ENCODE peak calls at places on chromosomes 6 and 20, in six cellular contexts. O is pancreas; T is stimulated activated CD4-positive, alpha-beta T cell treated with anti-CD3 and anti-CD28 coated beads, Interleukin-12 subunit alpha, Interleukin-12 subunit beta, amount 100 ng/mL, for 48 hours; Q is astrocyte of the spinal cord; Z is activated T-cell treated with anti-CD3 and anti-CD28 coated beads for 1 hour; X is amniotic stem cell. V is an unnamed sample.

GRCh38 chr20:3010985-3011723 is 32.3 kb upstream of the GNRH2 start:
- DNase-seq in O (no peak), T (no peak), Q (peak; percentile 74), Z (no peak), X (no peak), V (no peak)

GRCh38 chr20:37297066-37297736 is 7.7 kb downstream of the MANBAL start:
- DNase-seq in O (no peak), T (no peak), Q (peak; percentile 82), Z (no peak), X (no peak), V (no peak)

GRCh38 chr6:2944405-2945068 is 26.8 kb downstream of the SERPINB6 start:
- DNase-seq in O (no peak), T (no peak), Q (no peak), Z (no peak), X (no peak), V (no peak)

GRCh38 chr6:22526753-22527152 is 42.6 kb upstream of the HDGFL1 start:
- DNase-seq in O (no peak), T (no peak), Q (peak; percentile 4), Z (no peak), X (no peak), V (no peak)

GRCh38 chr20:47922280-47922675 is 137.0 kb upstream of the SULF2 start:
- DNase-seq in O (no peak), T (no peak), Q (no peak), Z (no peak), X (no peak), V (no peak)

GRCh38 chr6:37625591-37626374 is 71.9 kb downstream of the MDGA1 start:
- DNase-seq in O (no peak), T (no peak), Q (no peak), Z (no peak), X (no peak), V (no peak)

GRCh38 chr6:42295181-42295580 is 77.5 kb upstream of the MRPS10 start:
- DNase-seq in O (no peak), T (no peak), Q (peak; percentile 18), Z (no peak), X (no peak), V (no peak)

GRCh38 chr20:58306421-58307261 is 2.9 kb upstream of the RAB22A start:
- DNase-seq in O (no peak), T (peak; percentile 49), Q (peak; percentile 66), Z (peak; percentile 46), X (no peak), V (no peak)

GRCh38 chr20:47448429-47448828 is 53.3 kb upstream of the NCOA3 start:
- DNase-seq in O (no peak), T (no peak), Q (no peak), Z (no peak), X (no peak), V (no peak)

GRCh38 chr6:36686668-36687513 is 8.4 kb downstream of the CDKN1A start:
- DNase-seq in O (no peak), T (no peak), Q (no peak), Z (no peak), X (no peak), V (no peak)

GRCh38 chr6:20952605-20953004 is 418.3 kb downstream of the CDKAL1 start:
- DNase-seq in O (no peak), T (no peak), Q (peak; percentile 77), Z (no peak), X (peak; percentile 0), V (no peak)

GRCh38 chr6:166078294-166078693 is 89.4 kb downstream of the TBXT start:
- DNase-seq in O (no peak), T (no peak), Q (peak; percentile 98), Z (no peak), X (no peak), V (no peak)

V was measured in T47D.